ENCODE peak calls at places on chromosome 10, in nine cellular contexts. N is Ammon's horn; B is erythroblast; P is activated T-helper 9 cell treated with anti-CD3 and anti-CD28 coated beads, Interleukin-2, amount 50 U/mL, for 16 hours; Q is endothelial cell; W is RCC 7860; V is H4; F is uterus; T is amygdala. S is an unnamed sample.

GRCh38 chr10:6171891-6172354 is 30.8 kb upstream of the PFKFB3 start:
- DNase-seq in N (peak), B (no peak), P (no peak), Q (no peak), W (no peak), V (peak), F (no peak), T (peak), S (no peak)

GRCh38 chr10:8306685-8307364 is 252.3 kb downstream of the GATA3 start:
- DNase-seq in N (no peak), B (no peak), P (no peak), Q (no peak), W (no peak), V (peak), F (no peak), T (no peak), S (peak)

GRCh38 chr10:80464557-80465466 is 10.7 kb downstream of the TSPAN14 start:
- DNase-seq in N (peak), B (no peak), P (no peak), Q (peak), W (no peak), V (no peak), F (no peak), T (peak), S (no peak)

GRCh38 chr10:59360605-59361515 is 1.5 kb downstream of the FAM13C start:
- DNase-seq in N (no peak), B (no peak), P (no peak), Q (no peak), W (no peak), V (peak), F (no peak), T (no peak), S (no peak)

GRCh38 chr10:43225787-43226153 is 41.1 kb downstream of the RASGEF1A start:
- DNase-seq in N (no peak), B (no peak), P (peak), Q (peak), W (no peak), V (no peak), F (peak), T (no peak), S (no peak)

GRCh38 chr10:74640134-74640533 is 186.3 kb upstream of the KAT6B start:
- DNase-seq in N (no peak), B (no peak), P (no peak), Q (no peak), W (no peak), V (no peak), F (no peak), T (no peak), S (no peak)

GRCh38 chr10:90862908-90863514 is 5.2 kb upstream of the HTR7 start:
- DNase-seq in N (peak), B (peak), P (no peak), Q (peak), W (peak), V (peak), F (no peak), T (no peak), S (peak)

GRCh38 chr10:127556911-127557310 is 7.8 kb downstream of the NPS start:
- DNase-seq in N (no peak), B (no peak), P (no peak), Q (peak), W (no peak), V (no peak), F (no peak), T (no peak), S (no peak)

GRCh38 chr10:69641261-69641980 is 11.4 kb downstream of the FAM241B start:
- DNase-seq in N (no peak), B (no peak), P (no peak), Q (no peak), W (peak), V (no peak), F (no peak), T (no peak), S (peak)

GRCh38 chr10:33368086-33368485 is 33.6 kb upstream of the NRP1 start:
- DNase-seq in N (no peak), B (no peak), P (no peak), Q (no peak), W (peak), V (no peak), F (no peak), T (no peak), S (no peak)

GRCh38 chr10:11177926-11178453 is 160.3 kb downstream of the CELF2 start:
- DNase-seq in N (no peak), B (no peak), P (no peak), Q (no peak), W (no peak), V (no peak), F (no peak), T (no peak), S (no peak)

GRCh38 chr10:117716896-117717295 is 174.3 kb downstream of the EMX2 start:
- DNase-seq in N (no peak), B (no peak), P (no peak), Q (no peak), W (no peak), V (no peak), F (no peak), T (no peak), S (no peak)

GRCh38 chr10:44895280-44895679 is 15.9 kb upstream of the TMEM72 start:
- DNase-seq in N (no peak), B (no peak), P (no peak), Q (no peak), W (no peak), V (no peak), F (no peak), T (no peak), S (no peak)

GRCh38 chr10:132982301-132982989 is 40.1 kb upstream of the CFAP46 start:
- DNase-seq in N (no peak), B (no peak), P (no peak), Q (no peak), W (no peak), V (no peak), F (peak), T (no peak), S (no peak)

GRCh38 chr10:19811517-19811916 is 4.7 kb upstream of the PLXDC2 start:
- DNase-seq in N (peak), B (no peak), P (no peak), Q (peak), W (no peak), V (peak), F (peak), T (no peak), S (peak)

GRCh38 chr10:47354162-47354561 is 6.0 kb downstream of the RBP3 start:
- DNase-seq in N (no peak), B (no peak), P (no peak), Q (no peak), W (peak), V (no peak), F (no peak), T (no peak), S (no peak)

GRCh38 chr10:30705625-30706149 is 76.1 kb upstream of the LYZL2 start:
- DNase-seq in N (no peak), B (no peak), P (no peak), Q (no peak), W (no peak), V (no peak), F (no peak), T (no peak), S (no peak)

GRCh38 chr10:48765039-48765438 is 80.4 kb downstream of the WDFY4 start:
- DNase-seq in N (no peak), B (no peak), P (no peak), Q (no peak), W (no peak), V (no peak), F (no peak), T (no peak), S (no peak)

GRCh38 chr10:62501547-62501946 is 127.4 kb downstream of the ZNF365 start:
- DNase-seq in N (no peak), B (no peak), P (no peak), Q (no peak), W (peak), V (peak), F (no peak), T (no peak), S (peak)

GRCh38 chr10:74901867-74902439 is 75.6 kb downstream of the KAT6B start:
- DNase-seq in N (no peak), B (no peak), P (no peak), Q (no peak), W (no peak), V (no peak), F (no peak), T (no peak), S (no peak)

GRCh38 chr10:6347391-6347951 is 144.7 kb downstream of the PFKFB3 start:
- DNase-seq in N (peak), B (no peak), P (peak), Q (no peak), W (peak), V (no peak), F (no peak), T (peak), S (no peak)

GRCh38 chr10:6674282-6674681 is 94.2 kb upstream of the PRKCQ start:
- DNase-seq in N (no peak), B (no peak), P (no peak), Q (no peak), W (no peak), V (no peak), F (no peak), T (no peak), S (no peak)

GRCh38 chr10:132469197-132469942 is 68.2 kb upstream of the INPP5A start:
- DNase-seq in N (no peak), B (no peak), P (no peak), Q (no peak), W (no peak), V (no peak), F (peak), T (no peak), S (no peak)

GRCh38 chr10:121926669-121927360 is 1.0 kb downstream of the ATE1 start:
- DNase-seq in N (peak), B (peak), P (no peak), Q (no peak), W (no peak), V (no peak), F (no peak), T (no peak), S (no peak)

GRCh38 chr10:24920907-24921881 is 31.2 kb downstream of the PRTFDC1 start:
- DNase-seq in N (peak), B (peak), P (peak), Q (no peak), W (peak), V (peak), F (peak), T (peak), S (peak)

GRCh38 chr10:32577448-32577847 is 131.5 kb downstream of the CCDC7 start:
- DNase-seq in N (no peak), B (no peak), P (no peak), Q (no peak), W (no peak), V (no peak), F (no peak), T (no peak), S (peak)

GRCh38 chr10:132387723-132388210 is 9.2 kb upstream of the PWWP2B start:
- DNase-seq in N (no peak), B (peak), P (peak), Q (peak), W (no peak), V (peak), F (peak), T (no peak), S (no peak)

GRCh38 chr10:50063100-50063499 is 4.7 kb upstream of the WASHC2A start:
- DNase-seq in N (no peak), B (no peak), P (no peak), Q (peak), W (no peak), V (no peak), F (no peak), T (no peak), S (no peak)

GRCh38 chr10:9294865-9295264 is 1240.4 kb downstream of the GATA3 start:
- DNase-seq in N (no peak), B (peak), P (no peak), Q (no peak), W (no peak), V (no peak), F (no peak), T (no peak), S (no peak)

GRCh38 chr10:102632394-102633062 is 11.8 kb upstream of the TRIM8 start:
- DNase-seq in N (no peak), B (peak), P (no peak), Q (no peak), W (no peak), V (no peak), F (peak), T (no peak), S (no peak)

GRCh38 chr10:24873281-24873683 is 79.1 kb downstream of the PRTFDC1 start:
- DNase-seq in N (peak), B (no peak), P (no peak), Q (peak), W (no peak), V (peak), F (no peak), T (no peak), S (peak)

GRCh38 chr10:69567920-69568319 is 5.3 kb downstream of the NEUROG3 start:
- DNase-seq in N (no peak), B (peak), P (no peak), Q (peak), W (no peak), V (peak), F (no peak), T (no peak), S (peak)

GRCh38 chr10:102509387-102509786 is 5.6 kb downstream of the SUFU start:
- DNase-seq in N (no peak), B (no peak), P (no peak), Q (no peak), W (no peak), V (no peak), F (no peak), T (no peak), S (peak)

GRCh38 chr10:18293536-18294510 is 153.6 kb downstream of the CACNB2 start:
- DNase-seq in N (no peak), B (no peak), P (no peak), Q (no peak), W (no peak), V (no peak), F (no peak), T (no peak), S (no peak)

GRCh38 chr10:62492012-62492869 is 118.1 kb downstream of the ZNF365 start:
- DNase-seq in N (peak), B (peak), P (no peak), Q (no peak), W (peak), V (peak), F (no peak), T (no peak), S (peak)

S was measured in bronchial epithelial cell.